ENCODE peak calls at places on chromosomes 5 and 9, in ten cellular contexts. F is adrenal gland, E is foreskin fibroblast, Z is cardiac muscle cell, Q is tibial artery, L is lower leg skin, M is upper lobe of right lung, S is NB4, C is GM23338, N is AG09309. U is an unnamed sample.

GRCh38 chr5:130068988-130069387 is 164.7 kb downstream of the CHSY3 start:
- DNase-seq in F (no peak), E (no peak), Z (no peak), Q (no peak), L (no peak), M (no peak), S (no peak), C (no peak), N (no peak), U (no peak)

GRCh38 chr9:75010570-75010969 is 17.5 kb downstream of the CARNMT1 start:
- DNase-seq in F (no peak), E (no peak), Z (no peak), Q (no peak), L (no peak), M (no peak), S (no peak), C (no peak), N (no peak), U (no peak)

GRCh38 chr9:81871695-81872094 is 56.5 kb upstream of the SPATA31D4 start:
- DNase-seq in F (no peak), E (peak), Z (peak), Q (no peak), L (no peak), M (no peak), S (no peak), C (no peak), N (no peak), U (peak)

GRCh38 chr9:128911529-128912035 is 9.2 kb upstream of the PHYHD1 start:
- DNase-seq in F (no peak), E (peak), Z (peak), Q (peak), L (no peak), M (peak), S (peak), C (peak), N (no peak), U (peak)

GRCh38 chr5:153516503-153516902 is 26.0 kb downstream of the GRIA1 start:
- DNase-seq in F (no peak), E (no peak), Z (no peak), Q (no peak), L (no peak), M (no peak), S (no peak), C (peak), N (no peak), U (no peak)

GRCh38 chr9:78213696-78214095 is 22.2 kb upstream of the CEP78 start:
- DNase-seq in F (no peak), E (no peak), Z (peak), Q (no peak), L (no peak), M (no peak), S (peak), C (peak), N (no peak), U (peak)

GRCh38 chr9:112038017-112038408 is 137.1 kb downstream of the SUSD1 start:
- DNase-seq in F (no peak), E (no peak), Z (no peak), Q (no peak), L (no peak), M (no peak), S (no peak), C (no peak), N (no peak), U (no peak)

GRCh38 chr9:101705135-101705661 is 33.2 kb downstream of the GRIN3A start:
- DNase-seq in F (peak), E (no peak), Z (no peak), Q (no peak), L (peak), M (no peak), S (no peak), C (peak), N (no peak), U (peak)

GRCh38 chr9:132249123-132249522 is 87.3 kb downstream of the NTNG2 start:
- DNase-seq in F (no peak), E (no peak), Z (no peak), Q (no peak), L (no peak), M (peak), S (no peak), C (no peak), N (no peak), U (peak)

GRCh38 chr9:2824564-2824963 is 19.3 kb downstream of the PUM3 start:
- DNase-seq in F (peak), E (no peak), Z (no peak), Q (no peak), L (no peak), M (no peak), S (peak), C (peak), N (no peak), U (no peak)

GRCh38 chr9:107644774-107645463 is 155.3 kb upstream of the KLF4 start:
- DNase-seq in F (peak), E (no peak), Z (peak), Q (peak), L (peak), M (peak), S (no peak), C (no peak), N (no peak), U (no peak)

GRCh38 chr9:137190315-137190853 is 1.9 kb downstream of the SSNA1 start:
- DNase-seq in F (no peak), E (no peak), Z (no peak), Q (no peak), L (no peak), M (no peak), S (peak), C (no peak), N (no peak), U (no peak)

GRCh38 chr9:137188086-137188489 is 272 bp downstream of the ANAPC2 start:
- DNase-seq in F (no peak), E (no peak), Z (no peak), Q (no peak), L (no peak), M (no peak), S (no peak), C (no peak), N (no peak), U (no peak)

GRCh38 chr9:137187386-137187785 is 974 bp downstream of the ANAPC2 start:
- DNase-seq in F (no peak), E (no peak), Z (no peak), Q (no peak), L (no peak), M (no peak), S (no peak), C (no peak), N (no peak), U (no peak)

GRCh38 chr9:137189297-137190295 is 1.1 kb downstream of the SSNA1 start:
- DNase-seq in F (no peak), E (no peak), Z (no peak), Q (no peak), L (no peak), M (no peak), S (no peak), C (no peak), N (no peak), U (no peak)

DNA sequence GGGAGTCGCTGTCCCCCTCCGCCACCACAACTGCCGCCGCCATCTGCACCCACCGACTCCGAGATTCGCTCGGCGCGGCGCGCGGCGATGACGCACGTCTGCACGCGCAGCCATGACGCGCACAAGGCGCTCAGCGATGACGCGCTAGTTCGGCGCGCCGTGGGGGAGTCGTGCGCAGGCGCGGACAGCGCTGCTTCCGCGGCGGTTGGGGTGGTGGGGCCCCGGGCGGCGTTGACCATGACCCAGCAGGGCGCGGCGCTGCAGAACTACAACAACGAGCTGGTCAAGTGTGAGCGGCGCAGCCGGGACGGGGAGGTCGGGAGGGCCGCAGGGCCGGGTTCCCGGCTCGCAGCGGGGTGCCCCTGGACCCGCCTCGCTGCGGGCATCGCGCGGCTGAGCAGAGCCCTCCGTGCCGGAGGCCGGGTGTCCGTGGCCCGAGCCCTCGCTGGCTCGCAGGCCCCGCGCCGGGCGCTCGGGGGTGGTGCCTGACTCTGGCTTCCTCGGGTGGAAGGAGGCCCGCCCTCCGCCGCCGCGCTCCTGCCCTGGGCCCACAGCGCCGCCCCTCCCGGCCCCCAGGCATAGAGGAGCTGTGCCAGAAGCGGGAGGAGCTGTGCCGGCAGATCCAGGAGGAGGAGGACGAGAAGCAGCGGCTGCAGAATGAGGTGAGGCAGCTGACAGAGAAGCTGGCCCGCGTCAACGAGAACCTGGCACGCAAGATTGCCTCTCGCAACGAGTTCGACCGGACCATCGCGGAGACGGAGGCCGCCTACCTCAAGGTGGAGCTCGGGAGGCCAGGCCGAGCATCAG is at the start of the genes ANAPC2 and SSNA1:
- DNase-seq in F (peak), E (peak), Z (peak), Q (peak), L (peak), M (peak), S (peak), C (peak), N (peak), U (peak)
- TF ChIP-seq CTCF in F (no peak), E (peak), Z (peak), Q (peak), L (no peak), M (peak), S (peak), C (no peak), N (peak), U (peak)

GRCh38 chr9:91758491-91758981 is 191.5 kb downstream of the ROR2 start:
- DNase-seq in F (peak), E (peak), Z (peak), Q (no peak), L (no peak), M (no peak), S (peak), C (peak), N (no peak), U (peak)
- TF ChIP-seq CTCF in F (no peak), E (peak), Z (peak), Q (no peak), L (no peak), M (peak), S (peak), C (peak), N (peak), U (peak)

DNA sequence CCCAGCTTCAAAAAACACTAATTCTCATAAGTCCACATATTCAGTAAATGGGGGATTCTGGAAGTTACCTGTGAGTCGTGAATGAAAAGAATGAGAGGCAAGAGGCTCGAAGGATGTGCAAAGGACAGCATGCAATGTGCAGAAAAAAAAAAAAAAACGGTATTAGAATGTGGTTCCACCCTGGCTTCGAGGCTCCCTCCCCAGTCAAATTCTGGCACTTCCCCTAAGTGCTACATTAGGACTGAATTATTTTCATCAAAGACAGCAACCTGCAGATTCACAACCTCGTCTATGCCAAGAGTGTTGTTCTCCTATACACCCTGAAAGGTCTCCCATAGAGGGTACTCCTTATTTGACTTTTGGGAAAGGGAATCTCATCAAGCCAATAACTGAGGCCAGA is 16.5 kb downstream of the CAPSL start:
- DNase-seq in F (no peak), E (no peak), Z (no peak), Q (no peak), L (no peak), M (no peak), S (no peak), C (no peak), N (no peak), U (no peak)
- TF ChIP-seq CTCF in F (no peak), E (no peak), Z (no peak), Q (no peak), L (no peak), M (no peak), S (no peak), C (no peak), N (no peak), U (no peak)

DNA sequence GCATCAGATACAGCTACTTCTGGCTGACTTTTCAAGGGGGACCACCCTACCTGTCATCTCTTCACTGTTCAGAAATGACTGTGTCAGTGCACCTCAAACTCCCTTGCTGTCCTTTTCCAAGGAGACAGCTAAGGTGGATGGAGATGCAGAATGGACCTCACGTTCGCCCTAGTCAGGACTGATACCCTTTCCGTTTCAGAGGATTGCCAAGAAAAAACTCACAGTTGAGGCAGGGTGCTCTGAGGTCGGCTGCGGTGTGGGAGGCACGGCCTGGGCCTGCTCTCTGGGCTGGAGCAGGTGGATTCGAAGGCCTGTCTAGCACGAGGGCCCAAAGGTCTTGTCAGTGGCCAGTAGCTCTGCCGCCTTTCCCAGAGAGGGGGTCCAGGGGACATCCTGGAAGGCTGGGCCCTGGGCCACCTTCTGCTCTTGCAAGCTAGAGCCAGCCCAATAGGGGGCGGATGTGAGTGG is 2.2 kb upstream of the MSMP start:
- DNase-seq in F (peak), E (no peak), Z (peak), Q (no peak), L (no peak), M (peak), S (no peak), C (peak), N (no peak), U (no peak)
- TF ChIP-seq CTCF in F (peak), E (peak), Z (peak), Q (no peak), L (no peak), M (peak), S (peak), C (peak), N (peak), U (peak)

GRCh38 chr5:5700549-5700948 is 278.1 kb downstream of the ICE1 start:
- DNase-seq in F (no peak), E (no peak), Z (peak), Q (no peak), L (no peak), M (no peak), S (no peak), C (no peak), N (no peak), U (peak)

GRCh38 chr5:5704352-5704751 is 281.9 kb downstream of the ICE1 start:
- DNase-seq in F (no peak), E (no peak), Z (no peak), Q (no peak), L (no peak), M (no peak), S (no peak), C (no peak), N (no peak), U (no peak)

GRCh38 chr5:5695266-5695665 is 272.8 kb downstream of the ICE1 start:
- DNase-seq in F (no peak), E (no peak), Z (no peak), Q (no peak), L (no peak), M (no peak), S (no peak), C (no peak), N (no peak), U (no peak)

GRCh38 chr5:5702934-5703333 is 280.5 kb downstream of the ICE1 start:
- DNase-seq in F (no peak), E (no peak), Z (no peak), Q (no peak), L (no peak), M (no peak), S (no peak), C (no peak), N (no peak), U (no peak)

DNA sequence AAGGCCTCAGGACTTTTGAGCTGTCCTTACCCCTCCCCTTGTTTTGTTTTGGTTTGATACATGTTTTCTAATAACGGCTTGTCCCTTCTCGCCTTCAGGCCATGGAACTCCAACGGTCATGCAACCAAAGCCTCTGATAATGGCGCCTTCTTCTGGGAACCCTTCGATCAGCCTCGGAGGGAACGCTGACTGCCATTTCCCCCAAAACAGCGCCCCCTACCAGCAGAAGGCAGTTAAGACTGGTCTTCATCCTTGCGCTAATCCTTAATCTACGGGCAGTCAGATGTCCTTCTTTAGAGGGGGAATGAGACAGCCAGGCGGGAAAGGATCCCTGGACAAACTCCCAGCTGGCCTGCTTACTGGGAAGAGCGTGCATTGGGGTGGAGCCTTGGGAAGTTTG is 276.6 kb downstream of the ICE1 start:
- DNase-seq in F (no peak), E (no peak), Z (no peak), Q (no peak), L (no peak), M (no peak), S (no peak), C (peak), N (no peak), U (no peak)
- TF ChIP-seq CTCF in F (no peak), E (no peak), Z (no peak), Q (no peak), L (no peak), M (no peak), S (peak), C (peak), N (no peak), U (no peak)

GRCh38 chr9:120875954-120876841 is 790 bp downstream of the PHF19 start:
- DNase-seq in F (peak), E (peak), Z (peak), Q (peak), L (peak), M (peak), S (peak), C (peak), N (no peak), U (peak)
- TF ChIP-seq CTCF in F (no peak), E (peak), Z (no peak), Q (no peak), L (no peak), M (no peak), S (no peak), C (peak), N (no peak), U (no peak)

GRCh38 chr5:128836571-128836970 is 128.7 kb upstream of the SLC27A6 start:
- DNase-seq in F (no peak), E (no peak), Z (no peak), Q (no peak), L (no peak), M (no peak), S (no peak), C (no peak), N (no peak), U (no peak)

GRCh38 chr5:128838631-128839030 is 126.7 kb upstream of the SLC27A6 start:
- DNase-seq in F (no peak), E (no peak), Z (no peak), Q (no peak), L (no peak), M (no peak), S (no peak), C (peak), N (no peak), U (no peak)

GRCh38 chr5:128844354-128844923 is 120.8 kb upstream of the SLC27A6 start:
- DNase-seq in F (no peak), E (peak), Z (peak), Q (no peak), L (no peak), M (no peak), S (peak), C (peak), N (no peak), U (peak)

GRCh38 chr5:128842241-128842640 is 123.0 kb upstream of the SLC27A6 start:
- DNase-seq in F (no peak), E (no peak), Z (peak), Q (no peak), L (no peak), M (no peak), S (no peak), C (no peak), N (no peak), U (peak)
- TF ChIP-seq CTCF in F (no peak), E (no peak), Z (no peak), Q (no peak), L (no peak), M (no peak), S (no peak), C (peak), N (no peak), U (peak)

GRCh38 chr5:154642499-154643245 is 112.5 kb upstream of the LARP1 start:
- DNase-seq in F (no peak), E (peak), Z (peak), Q (no peak), L (no peak), M (no peak), S (peak), C (peak), N (no peak), U (peak)
- TF ChIP-seq CTCF in F (peak), E (peak), Z (peak), Q (no peak), L (no peak), M (peak), S (peak), C (peak), N (peak), U (peak)

DNA sequence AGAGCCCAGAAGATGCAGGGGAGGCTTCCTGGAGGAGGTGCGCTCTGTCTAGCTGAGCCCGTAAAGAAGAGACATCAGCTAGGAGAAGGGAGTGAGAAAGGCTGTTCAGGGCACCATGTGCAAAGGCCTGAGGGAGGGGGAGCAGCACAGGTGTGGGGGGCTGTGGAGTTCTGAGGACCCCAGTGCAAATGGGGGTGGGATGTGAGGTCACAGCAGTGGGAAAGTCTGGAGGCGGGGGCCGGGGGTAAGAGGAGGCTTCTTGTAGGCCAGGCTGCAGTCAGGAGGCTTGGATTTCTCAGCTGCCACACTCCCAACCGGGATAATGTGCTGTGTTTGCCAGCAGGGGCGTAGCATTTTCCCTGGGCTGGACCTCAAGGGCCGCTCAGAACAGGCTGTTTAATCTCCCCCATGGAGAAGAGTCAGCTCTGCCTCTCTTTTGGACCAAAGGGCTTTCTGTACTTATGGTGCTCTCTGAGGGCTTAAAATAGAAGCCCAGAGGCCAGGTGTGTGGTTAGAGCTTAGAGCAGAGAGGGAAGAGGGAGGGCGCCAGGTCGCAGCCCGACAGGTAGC is 5.7 kb downstream of the NEURL1B start:
- DNase-seq in F (no peak), E (no peak), Z (peak), Q (no peak), L (no peak), M (peak), S (no peak), C (peak), N (no peak), U (no peak)
- TF ChIP-seq CTCF in F (no peak), E (peak), Z (peak), Q (peak), L (no peak), M (peak), S (no peak), C (peak), N (peak), U (no peak)